ENCODE peak calls at places on chromosomes 6 and 20, in five cellular contexts. J is Peyer's patch, E is foreskin fibroblast, D is cardiac muscle cell, N is psoas muscle. U is an unnamed sample.

GRCh38 chr20:58625585-58625984 is 25.5 kb upstream of the STX16 start:
- DNase-seq in J (no peak), E (no peak), D (no peak), N (no peak), U (no peak)

GRCh38 chr6:157840776-157841175 is 17.7 kb downstream of the SNX9 start:
- DNase-seq in J (no peak), E (peak), D (peak), N (no peak), U (no peak)

GRCh38 chr20:58833921-58834320 is 16.8 kb downstream of the GNAS-AS1 start:
- DNase-seq in J (no peak), E (no peak), D (peak), N (no peak), U (no peak)

GRCh38 chr6:122651604-122652003 is 41.4 kb downstream of the PKIB start:
- DNase-seq in J (no peak), E (peak), D (peak), N (no peak), U (no peak)

GRCh38 chr6:160088069-160088773 is 33.4 kb upstream of the SLC22A1 start:
- DNase-seq in J (no peak), E (peak), D (peak), N (peak), U (peak)

GRCh38 chr6:155782320-155782730 is 326.7 kb upstream of the NOX3 start:
- DNase-seq in J (no peak), E (peak), D (peak), N (no peak), U (no peak)

GRCh38 chr20:45223136-45223535 is 2.0 kb downstream of the SEMG2 start:
- DNase-seq in J (no peak), E (no peak), D (no peak), N (no peak), U (no peak)

GRCh38 chr6:101146389-101146788 is 247.1 kb upstream of the GRIK2 start:
- DNase-seq in J (no peak), E (peak), D (peak), N (no peak), U (no peak)

GRCh38 chr6:72522735-72523141 is 99.1 kb upstream of the KCNQ5 start:
- DNase-seq in J (no peak), E (no peak), D (no peak), N (no peak), U (peak)

GRCh38 chr6:152118678-152119077 is 311.2 kb downstream of the ESR1 start:
- DNase-seq in J (no peak), E (no peak), D (no peak), N (no peak), U (no peak)

GRCh38 chr6:170208651-170209353 is 82.1 kb downstream of the DLL1 start:
- DNase-seq in J (no peak), E (no peak), D (no peak), N (no peak), U (peak)

GRCh38 chr6:129936329-129937165 is 75.4 kb upstream of the TMEM244 start:
- DNase-seq in J (peak), E (peak), D (peak), N (no peak), U (peak)

GRCh38 chr6:10151144-10151915 is 263.5 kb downstream of the TFAP2A start:
- DNase-seq in J (no peak), E (no peak), D (no peak), N (no peak), U (no peak)

GRCh38 chr20:58649288-58650180 is 1.5 kb upstream of the STX16 start:
- DNase-seq in J (peak), E (no peak), D (no peak), N (peak), U (peak)

GRCh38 chr6:91669154-91669903 is 1082.5 kb upstream of the MAP3K7 start:
- DNase-seq in J (no peak), E (no peak), D (no peak), N (no peak), U (no peak)

GRCh38 chr20:33732166-33732970 is 572 bp downstream of the ZNF341 start:
- DNase-seq in J (peak), E (no peak), D (no peak), N (peak), U (no peak)
- TF ChIP-seq CTCF in J (peak), E (no peak), D (no peak), N (no peak), U (no peak)

GRCh38 chr20:32006841-32007786 is 3.1 kb upstream of the CCM2L start:
- DNase-seq in J (no peak), E (no peak), D (no peak), N (no peak), U (no peak)

GRCh38 chr20:32006053-32006452 is 4.2 kb upstream of the CCM2L start:
- DNase-seq in J (no peak), E (no peak), D (no peak), N (no peak), U (no peak)

GRCh38 chr20:32003325-32003724 is 6.9 kb upstream of the CCM2L start:
- DNase-seq in J (no peak), E (no peak), D (no peak), N (no peak), U (no peak)

GRCh38 chr20:32007787-32008616 is 2.2 kb upstream of the CCM2L start:
- DNase-seq in J (no peak), E (no peak), D (peak), N (peak), U (peak)

DNA sequence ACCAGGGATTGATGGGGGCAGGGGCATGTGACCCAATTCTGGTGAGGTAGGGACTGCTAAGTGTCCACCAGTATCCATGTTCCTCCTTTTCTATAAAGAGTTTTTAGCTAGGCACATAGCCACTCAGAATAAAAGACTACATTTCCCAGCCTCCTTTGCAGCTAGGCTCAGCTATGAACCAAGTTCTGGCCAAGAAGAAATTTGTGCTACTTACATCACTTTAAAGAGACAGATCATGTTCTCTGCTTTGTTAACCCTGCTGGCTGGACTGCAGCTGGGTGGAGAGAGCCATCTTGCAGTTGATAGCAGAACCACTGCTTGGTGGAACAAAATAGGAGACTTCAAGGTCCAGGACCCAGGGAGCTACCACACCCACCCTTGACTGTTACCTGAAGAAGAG is 5.3 kb upstream of the CCM2L start:
- DNase-seq in J (no peak), E (peak), D (peak), N (no peak), U (no peak)
- TF ChIP-seq CTCF in J (no peak), E (no peak), D (no peak), N (no peak), U (no peak)

DNA sequence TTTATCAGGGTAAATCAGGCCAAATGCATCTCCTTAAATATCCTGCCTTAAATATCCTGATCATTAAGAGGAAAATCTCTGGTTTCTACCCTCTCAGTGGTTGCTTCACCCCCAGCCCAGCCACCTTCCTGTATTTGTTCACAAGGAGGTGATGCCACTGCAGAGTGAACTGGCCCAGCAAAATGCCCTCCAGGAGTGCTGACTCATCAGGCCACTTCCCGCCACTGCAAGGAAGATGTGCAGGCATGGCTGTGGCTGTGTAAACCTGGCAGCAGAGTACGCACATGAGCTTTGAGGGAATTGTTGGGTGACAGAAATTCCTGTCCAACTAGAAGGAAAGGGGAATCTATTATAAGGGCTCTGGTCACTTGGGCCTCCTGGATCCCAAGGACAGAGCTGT is 13.8 kb downstream of the NQO2 start:
- DNase-seq in J (no peak), E (no peak), D (peak), N (no peak), U (peak)
- TF ChIP-seq CTCF in J (no peak), E (no peak), D (no peak), N (no peak), U (no peak)

GRCh38 chr20:3161316-3162079 is 1.8 kb upstream of the FASTKD5 start:
- DNase-seq in J (no peak), E (no peak), D (no peak), N (no peak), U (no peak)

GRCh38 chr20:3160418-3160817 is 753 bp upstream of the FASTKD5 start:
- DNase-seq in J (no peak), E (no peak), D (no peak), N (no peak), U (no peak)

GRCh38 chr20:3156811-3157619 is 2.6 kb downstream of the FASTKD5 start:
- DNase-seq in J (no peak), E (no peak), D (peak), N (no peak), U (no peak)

GRCh38 chr20:3158968-3159431 is 665 bp downstream of the FASTKD5 start:
- DNase-seq in J (no peak), E (no peak), D (peak), N (no peak), U (no peak)

GRCh38 chr20:3157817-3158216 is 1.8 kb downstream of the FASTKD5 start:
- DNase-seq in J (no peak), E (no peak), D (no peak), N (no peak), U (no peak)
- TF ChIP-seq CTCF in J (no peak), E (no peak), D (no peak), N (no peak), U (no peak)

GRCh38 chr20:5127859-5128409 is 1.1 kb downstream of the CDS2 start:
- DNase-seq in J (no peak), E (no peak), D (no peak), N (no peak), U (no peak)

GRCh38 chr20:5122861-5123260 is 3.1 kb upstream of the PCNA start:
- DNase-seq in J (no peak), E (no peak), D (peak), N (no peak), U (no peak)

GRCh38 chr20:5128886-5129285 is 2.1 kb downstream of the CDS2 start:
- DNase-seq in J (no peak), E (no peak), D (no peak), N (no peak), U (no peak)

GRCh38 chr20:5127204-5127858 is 523 bp downstream of the CDS2 start:
- DNase-seq in J (peak), E (peak), D (peak), N (peak), U (peak)

GRCh38 chr20:5126512-5127203 is at the start of gene CDS2:
- DNase-seq in J (peak), E (peak), D (peak), N (peak), U (peak)
- TF ChIP-seq CTCF in J (peak), E (peak), D (peak), N (peak), U (peak)